ENCODE peak calls at places on chromosomes 3 and 15, in four cellular contexts. R is HuH-7.5, V is MM.1S, O is progenitor cell of endocrine pancreas. F is an unnamed sample.

GRCh38 chr3:183725387-183725786 is 27.8 kb downstream of the YEATS2 start:
- DNase-seq in O (no peak), R (no peak), V (no peak), F (no peak)

GRCh38 chr15:90780916-90781315 is 63.8 kb downstream of the BLM start:
- DNase-seq in O (no peak), V (no peak), R (no peak), F (no peak)

GRCh38 chr15:63879211-63879610 is 45.5 kb upstream of the HERC1 start:
- DNase-seq in R (no peak), O (no peak), V (no peak), F (no peak)

GRCh38 chr3:81929697-81930096 is 168.3 kb upstream of the GBE1 start:
- DNase-seq in R (no peak), V (no peak), O (no peak), F (no peak)

GRCh38 chr3:159260049-159260662 is 458.3 kb downstream of the MFSD1 start:
- DNase-seq in R (no peak), V (peak), O (peak), F (no peak)

GRCh38 chr3:101870138-101870537 is 20.8 kb downstream of the NFKBIZ start:
- DNase-seq in V (no peak), R (no peak), O (no peak), F (no peak)

GRCh38 chr3:140420621-140421357 is 257.1 kb upstream of the TRIM42 start:
- DNase-seq in V (no peak), O (no peak), R (no peak), F (no peak)

GRCh38 chr3:150457996-150458395 is 49.9 kb downstream of the TSC22D2 start:
- DNase-seq in O (no peak), V (no peak), R (no peak), F (no peak)

GRCh38 chr15:100686021-100686724 is 83.8 kb downstream of the ASB7 start:
- DNase-seq in O (no peak), V (no peak), R (no peak), F (no peak)

GRCh38 chr15:85097706-85098105 is 116.0 kb downstream of the PDE8A start:
- DNase-seq in O (no peak), R (no peak), V (no peak), F (no peak)

GRCh38 chr3:55000546-55000945 is 72.7 kb upstream of the LRTM1 start:
- DNase-seq in O (no peak), R (no peak), V (no peak), F (no peak)

GRCh38 chr3:51708216-51708845 is 1.5 kb downstream of the GRM2 start:
- DNase-seq in R (peak), O (no peak), V (no peak), F (no peak)

GRCh38 chr15:44298878-44299277 is 10.4 kb downstream of the GOLM2 start:
- DNase-seq in O (no peak), R (no peak), V (no peak), F (no peak)

GRCh38 chr15:90851945-90852344 is 16.4 kb upstream of the FURIN start:
- DNase-seq in R (no peak), V (no peak), O (no peak), F (no peak)

GRCh38 chr3:100761211-100761921 is 52.1 kb downstream of the TFG start:
- DNase-seq in R (peak), V (peak), O (no peak), F (no peak)

GRCh38 chr15:67181221-67181639 is 73.2 kb downstream of the AAGAB start:
- DNase-seq in O (no peak), R (no peak), V (no peak), F (no peak)

GRCh38 chr15:95295311-95295710 is 1035.2 kb upstream of the NR2F2 start:
- DNase-seq in V (no peak), O (no peak), R (no peak), F (no peak)

GRCh38 chr3:55690161-55690560 is 203.1 kb upstream of the WNT5A start:
- DNase-seq in V (no peak), O (no peak), R (no peak), F (no peak)

GRCh38 chr3:102091358-102091757 is 242.0 kb downstream of the NFKBIZ start:
- DNase-seq in V (no peak), R (no peak), O (no peak), F (no peak)

F was measured in iPS DF 19.7.